ENCODE peak calls at places on chromosomes 6 and 20, in six cellular contexts. Y, S, M, N, W and T are unnamed samples.

GRCh38 chr20:14576478-14576877 is 239.1 kb upstream of the FLRT3 start:
- DNase-seq in Y (no peak), S (no peak), M (no peak), N (no peak), W (no peak), T (no peak)

GRCh38 chr6:152981989-152982767 is 663 bp downstream of the FBXO5 start:
- DNase-seq in Y (no peak), S (no peak), M (peak), N (peak), W (no peak), T (no peak)

GRCh38 chr6:169527306-169527705 is 174.5 kb downstream of the WDR27 start:
- DNase-seq in Y (no peak), S (no peak), M (no peak), N (no peak), W (no peak), T (no peak)

GRCh38 chr6:124964084-124964763 is 2.0 kb downstream of the RNF217 start:
- DNase-seq in Y (no peak), S (no peak), M (no peak), N (no peak), W (peak), T (peak)

GRCh38 chr20:62363920-62364851 is 2.9 kb downstream of the LAMA5 start:
- DNase-seq in Y (no peak), S (no peak), M (peak), N (no peak), W (no peak), T (no peak)

GRCh38 chr6:9250852-9251251 is 815.5 kb upstream of the SLC35B3 start:
- DNase-seq in Y (no peak), S (no peak), M (no peak), N (no peak), W (no peak), T (no peak)

GRCh38 chr20:21615617-21616080 is 89.8 kb upstream of the PAX1 start:
- DNase-seq in Y (peak), S (no peak), M (peak), N (peak), W (peak), T (no peak)

GRCh38 chr20:48965189-48965910 is 43.8 kb downstream of the ARFGEF2 start:
- DNase-seq in Y (no peak), S (no peak), M (no peak), N (no peak), W (no peak), T (no peak)

GRCh38 chr6:68834561-68834960 is 199.5 kb downstream of the ADGRB3 start:
- DNase-seq in Y (no peak), S (no peak), M (no peak), N (no peak), W (no peak), T (no peak)

GRCh38 chr6:154276810-154277577 is 79.6 kb downstream of the IPCEF1 start:
- DNase-seq in Y (no peak), S (no peak), M (no peak), N (no peak), W (no peak), T (no peak)

DNA sequence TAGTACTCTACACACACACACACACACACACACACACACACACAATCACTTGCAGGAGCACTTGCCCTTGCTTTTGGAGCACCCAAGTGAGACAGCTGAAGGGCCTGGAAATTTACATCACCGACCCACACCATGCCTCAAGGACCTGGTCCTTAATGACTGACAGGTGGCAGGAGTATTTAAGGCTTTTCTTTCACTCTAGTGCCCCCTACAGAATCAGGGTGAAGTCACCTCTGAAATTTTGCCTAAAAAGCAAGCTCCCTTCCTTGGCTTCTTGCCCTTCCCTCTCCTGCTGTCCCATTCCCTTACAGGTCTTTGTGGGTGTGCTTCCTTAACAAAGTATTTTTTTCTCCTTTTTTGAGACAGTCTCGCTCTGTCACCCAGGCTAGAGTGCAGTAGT is 353.5 kb upstream of the IRAK1BP1 start:
- DNase-seq in Y (no peak), S (no peak), M (no peak), N (no peak), W (no peak), T (no peak)
- TF ChIP-seq CTCF in Y (no peak), S (no peak), M (no peak), N (no peak), W (no peak), T (no peak)

DNA sequence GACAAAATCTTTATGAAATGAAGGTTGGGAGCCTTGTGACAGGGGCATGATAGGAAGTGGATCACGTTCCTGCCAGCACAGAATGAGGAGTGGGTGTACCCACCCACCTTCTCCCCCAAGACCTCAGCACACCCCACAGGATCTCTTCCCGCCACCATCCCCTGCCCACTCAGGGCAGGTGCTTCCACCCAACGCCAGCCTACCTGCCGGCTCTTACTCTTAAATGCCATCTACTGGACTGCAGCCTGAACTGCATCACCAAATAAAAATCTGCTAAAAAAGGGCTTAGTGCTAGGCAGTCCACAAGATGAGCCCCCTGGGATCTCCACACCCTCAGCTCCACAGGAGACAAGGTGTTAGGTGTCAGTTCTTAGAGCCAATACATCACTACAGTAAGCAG is 20.6 kb downstream of the DTNBP1 start:
- DNase-seq in Y (no peak), S (no peak), M (no peak), N (no peak), W (no peak), T (no peak)
- TF ChIP-seq CTCF in Y (peak), S (no peak), M (no peak), N (no peak), W (no peak), T (no peak)

GRCh38 chr20:43305749-43306148 is 116.0 kb upstream of the PTPRT start:
- DNase-seq in Y (no peak), S (no peak), M (no peak), N (no peak), W (no peak), T (peak)
- TF ChIP-seq CTCF in Y (no peak), S (no peak), M (no peak), N (no peak), W (no peak), T (no peak)

GRCh38 chr20:35615667-35616464 is at the start of gene SPAG4:
- DNase-seq in Y (peak), S (peak), M (peak), N (peak), W (peak), T (peak)
- TF ChIP-seq CTCF in Y (no peak), S (no peak), M (no peak), N (no peak), W (no peak), T (no peak)

DNA sequence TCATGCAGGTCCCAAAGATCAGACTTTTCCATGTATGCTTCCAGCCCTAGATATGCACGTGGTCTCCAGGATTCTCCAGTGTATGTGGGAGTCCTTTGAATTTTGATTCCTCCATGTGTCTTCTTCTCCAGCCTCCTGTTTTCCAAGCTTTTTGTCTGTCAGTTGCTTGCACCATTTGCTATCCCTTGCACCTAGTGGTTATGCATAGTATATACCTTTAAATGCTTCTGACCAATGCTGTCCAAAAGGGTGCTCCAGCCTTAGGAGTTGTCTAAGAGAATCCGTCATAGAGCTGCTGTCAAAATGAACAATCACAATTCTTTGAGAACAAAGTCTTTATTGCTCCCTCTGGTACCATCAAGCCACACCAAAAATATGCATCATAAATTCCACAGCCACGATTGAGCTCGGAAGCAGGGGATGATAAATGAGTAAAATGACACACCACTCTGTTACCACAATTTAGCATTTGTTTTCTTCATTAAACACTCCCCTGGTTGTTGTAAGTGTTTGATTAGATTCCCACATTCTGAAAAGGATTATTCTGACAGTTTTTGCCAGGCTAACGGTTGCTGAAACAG is 706.2 kb upstream of the GJE1 start:
- DNase-seq in Y (no peak), S (no peak), M (no peak), N (no peak), W (no peak), T (no peak)
- TF ChIP-seq CTCF in Y (peak), S (no peak), M (no peak), N (no peak), W (no peak), T (no peak)

DNA sequence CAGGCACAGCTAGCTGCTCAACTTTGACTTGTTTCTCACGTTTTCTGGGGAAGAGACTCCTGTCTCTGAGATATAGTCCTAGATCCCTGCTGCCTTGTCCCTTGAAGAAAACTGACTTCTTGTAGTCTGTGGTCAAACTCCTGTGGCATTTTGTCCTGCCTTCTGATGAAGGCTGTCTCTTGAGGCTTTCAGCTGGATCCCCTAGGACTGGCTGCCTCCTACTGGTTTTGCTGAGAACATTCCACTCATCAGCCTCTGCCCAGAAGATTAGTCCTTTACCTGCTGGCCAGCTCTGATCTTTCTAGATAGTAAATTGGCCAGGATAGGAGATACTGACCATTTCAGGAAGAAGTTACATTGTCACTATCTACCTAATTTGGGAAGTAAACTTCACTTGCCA is 71.9 kb upstream of the CNR1 start:
- DNase-seq in Y (no peak), S (no peak), M (no peak), N (no peak), W (no peak), T (no peak)
- TF ChIP-seq CTCF in Y (peak), S (no peak), M (no peak), N (no peak), W (peak), T (no peak)

DNA sequence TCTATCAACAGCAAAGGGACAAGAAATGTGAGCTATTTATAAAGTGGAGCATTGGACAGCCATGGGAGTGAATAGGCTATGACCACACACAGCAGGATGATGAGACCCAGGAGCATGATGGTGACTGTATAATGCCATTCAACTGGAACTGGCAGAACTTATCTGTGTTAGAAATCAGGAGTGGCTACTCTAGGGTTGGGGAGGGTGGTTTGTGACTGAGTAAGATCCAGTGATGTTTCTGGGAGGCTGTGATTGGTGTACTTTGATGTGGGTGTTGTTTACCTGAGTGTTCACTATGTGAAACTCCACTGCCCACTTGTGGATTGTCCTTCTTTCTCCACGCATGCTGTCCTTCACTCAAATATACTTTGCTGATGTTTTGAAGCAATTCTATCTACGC is 11.5 kb upstream of the HLA-B start:
- DNase-seq in Y (no peak), S (no peak), M (no peak), N (no peak), W (no peak), T (no peak)
- TF ChIP-seq CTCF in Y (no peak), S (no peak), M (no peak), N (no peak), W (no peak), T (no peak)

GRCh38 chr6:95357380-95358025 is 219.8 kb upstream of the MANEA start:
- DNase-seq in Y (no peak), S (no peak), M (no peak), N (no peak), W (no peak), T (no peak)

GRCh38 chr6:95354551-95354950 is 222.8 kb upstream of the MANEA start:
- DNase-seq in Y (no peak), S (no peak), M (no peak), N (no peak), W (no peak), T (peak)

GRCh38 chr6:95352064-95352463 is 225.3 kb upstream of the MANEA start:
- DNase-seq in Y (no peak), S (no peak), M (no peak), N (no peak), W (no peak), T (no peak)
- TF ChIP-seq CTCF in Y (peak), S (no peak), M (no peak), N (no peak), W (no peak), T (no peak)

GRCh38 chr20:39829255-39829654 is 859.8 kb downstream of the MAFB start:
- DNase-seq in Y (no peak), S (no peak), M (no peak), N (no peak), W (no peak), T (no peak)
- TF ChIP-seq CTCF in Y (peak), S (no peak), M (peak), N (no peak), W (peak), T (no peak)

GRCh38 chr6:64505312-64505711 is 869.7 kb downstream of the PHF3 start:
- DNase-seq in Y (no peak), S (no peak), M (no peak), N (no peak), W (no peak), T (no peak)
- TF ChIP-seq CTCF in Y (peak), S (no peak), M (no peak), N (no peak), W (peak), T (no peak)